ENCODE peak calls at places on chromosomes 2 and 18, in nine cellular contexts. K is tibial artery, G is nephron progenitor cell, R is GM10248, P is K562, J is progenitor cell of endocrine pancreas, A is adrenal gland, I is SK-N-SH, M is osteocyte. B is an unnamed sample.

GRCh38 chr2:23988371-23988770 is 21.5 kb upstream of the MFSD2B start:
- DNase-seq in K (no peak), G (no peak), R (no peak), P (no peak), J (no peak), A (no peak), I (no peak), M (no peak), B (no peak)

GRCh38 chr2:109695290-109695689 is 81.1 kb downstream of the SOWAHC start:
- DNase-seq in K (no peak), G (no peak), R (no peak), P (no peak), J (no peak), A (no peak), I (no peak), M (no peak), B (no peak)

GRCh38 chr2:216371756-216372702 is at the start of gene MARCHF4:
- DNase-seq in K (peak; percentile 77), G (peak; percentile 98), R (peak; percentile 64), P (peak; percentile 73), J (peak; percentile 79), A (peak; percentile 80), I (peak; percentile 87), M (peak; percentile 96), B (peak; percentile 73)

GRCh38 chr2:219495531-219496122 is 3.1 kb upstream of the GMPPA start:
- DNase-seq in K (peak; percentile 87), G (peak; percentile 78), R (peak; percentile 77), P (peak; percentile 76), J (peak; percentile 55), A (peak; percentile 72), I (peak; percentile 88), M (no peak), B (peak; percentile 64)

GRCh38 chr2:109322111-109322510 is 193.1 kb downstream of the SH3RF3 start:
- DNase-seq in K (peak; percentile 99), G (no peak), R (no peak), P (no peak), J (no peak), A (peak; percentile 88), I (no peak), M (no peak), B (peak; percentile 52)

GRCh38 chr2:3491716-3492474 is 27.4 kb downstream of the ADI1 start:
- DNase-seq in K (no peak), G (no peak), R (peak; percentile 19), P (no peak), J (no peak), A (no peak), I (peak; percentile 18), M (peak; percentile 68), B (no peak)

GRCh38 chr2:51084750-51085149 is 52.8 kb upstream of the NRXN1 start:
- DNase-seq in K (no peak), G (no peak), R (no peak), P (no peak), J (no peak), A (no peak), I (no peak), M (no peak), B (no peak)

GRCh38 chr2:195561205-195562032 is 95.6 kb upstream of the SLC39A10 start:
- DNase-seq in K (no peak), G (no peak), R (peak; percentile 39), P (no peak), J (no peak), A (no peak), I (no peak), M (no peak), B (no peak)

GRCh38 chr18:24227976-24228660 is 89.3 kb downstream of the CABYR start:
- DNase-seq in K (no peak), G (no peak), R (no peak), P (no peak), J (no peak), A (no peak), I (peak; percentile 4), M (no peak), B (no peak)

GRCh38 chr2:222842517-222843174 is 18.2 kb upstream of the ACSL3 start:
- DNase-seq in K (no peak), G (no peak), R (no peak), P (no peak), J (no peak), A (no peak), I (no peak), M (no peak), B (no peak)

GRCh38 chr2:53600835-53601234 is 166.8 kb upstream of the CHAC2 start:
- DNase-seq in K (no peak), G (no peak), R (no peak), P (no peak), J (no peak), A (peak; percentile 2), I (no peak), M (no peak), B (no peak)

GRCh38 chr18:58257461-58257860 is 213.4 kb downstream of the NEDD4L start:
- DNase-seq in K (no peak), G (peak; percentile 23), R (no peak), P (peak; percentile 14), J (no peak), A (no peak), I (no peak), M (no peak), B (no peak)

GRCh38 chr2:119218478-119219064 is 5.1 kb upstream of the STEAP3 start:
- DNase-seq in K (no peak), G (no peak), R (no peak), P (peak; percentile 58), J (no peak), A (peak; percentile 71), I (no peak), M (no peak), B (no peak)

GRCh38 chr2:116088246-116088645 is 1645.8 kb downstream of the DPP10 start:
- DNase-seq in K (no peak), G (no peak), R (no peak), P (no peak), J (no peak), A (no peak), I (no peak), M (no peak), B (no peak)

GRCh38 chr2:116095636-116096035 is 1653.2 kb downstream of the DPP10 start:
- DNase-seq in K (no peak), G (no peak), R (no peak), P (no peak), J (no peak), A (no peak), I (peak; percentile 1), M (no peak), B (no peak)

GRCh38 chr2:116098049-116098448 is 1655.6 kb downstream of the DPP10 start:
- DNase-seq in K (no peak), G (no peak), R (no peak), P (no peak), J (no peak), A (no peak), I (peak; percentile 1), M (no peak), B (no peak)

GRCh38 chr2:116094196-116094595 is 1651.8 kb downstream of the DPP10 start:
- DNase-seq in K (no peak), G (no peak), R (no peak), P (no peak), J (no peak), A (no peak), I (peak; percentile 15), M (no peak), B (no peak)
- TF ChIP-seq CTCF in K (no peak), G (no peak), R (no peak), P (no peak), J (peak; percentile 37), A (no peak), I (no peak), M (no peak), B (no peak)

GRCh38 chr18:62189208-62189607 is 2.2 kb downstream of the RELCH start:
- DNase-seq in K (no peak), G (no peak), R (no peak), P (no peak), J (no peak), A (no peak), I (no peak), M (no peak), B (no peak)

GRCh38 chr18:62182220-62182619 is 4.6 kb downstream of the PIGN start:
- DNase-seq in K (no peak), G (no peak), R (no peak), P (no peak), J (no peak), A (no peak), I (no peak), M (no peak), B (no peak)

GRCh38 chr18:62183578-62184195 is 3.2 kb downstream of the PIGN start:
- DNase-seq in K (no peak), G (peak; percentile 30), R (peak; percentile 25), P (no peak), J (no peak), A (peak; percentile 59), I (peak; percentile 30), M (no peak), B (no peak)

GRCh38 chr18:62186656-62187542 is at the start of the genes PIGN and RELCH:
- DNase-seq in K (peak; percentile 98), G (peak; percentile 90), R (peak; percentile 97), P (peak; percentile 91), J (peak; percentile 93), A (peak; percentile 98), I (peak; percentile 95), M (peak; percentile 98), B (peak; percentile 82)

GRCh38 chr18:62187543-62188378 is 706 bp downstream of the RELCH start:
- DNase-seq in K (peak; percentile 65), G (peak; percentile 55), R (peak; percentile 19), P (peak; percentile 10), J (peak; percentile 37), A (peak; percentile 26), I (no peak), M (no peak), B (no peak)
- TF ChIP-seq CTCF in K (no peak), G (no peak), R (peak; percentile 4), P (no peak), J (peak; percentile 34), A (no peak), I (peak; percentile 15), M (peak; percentile 30), B (no peak)

DNA sequence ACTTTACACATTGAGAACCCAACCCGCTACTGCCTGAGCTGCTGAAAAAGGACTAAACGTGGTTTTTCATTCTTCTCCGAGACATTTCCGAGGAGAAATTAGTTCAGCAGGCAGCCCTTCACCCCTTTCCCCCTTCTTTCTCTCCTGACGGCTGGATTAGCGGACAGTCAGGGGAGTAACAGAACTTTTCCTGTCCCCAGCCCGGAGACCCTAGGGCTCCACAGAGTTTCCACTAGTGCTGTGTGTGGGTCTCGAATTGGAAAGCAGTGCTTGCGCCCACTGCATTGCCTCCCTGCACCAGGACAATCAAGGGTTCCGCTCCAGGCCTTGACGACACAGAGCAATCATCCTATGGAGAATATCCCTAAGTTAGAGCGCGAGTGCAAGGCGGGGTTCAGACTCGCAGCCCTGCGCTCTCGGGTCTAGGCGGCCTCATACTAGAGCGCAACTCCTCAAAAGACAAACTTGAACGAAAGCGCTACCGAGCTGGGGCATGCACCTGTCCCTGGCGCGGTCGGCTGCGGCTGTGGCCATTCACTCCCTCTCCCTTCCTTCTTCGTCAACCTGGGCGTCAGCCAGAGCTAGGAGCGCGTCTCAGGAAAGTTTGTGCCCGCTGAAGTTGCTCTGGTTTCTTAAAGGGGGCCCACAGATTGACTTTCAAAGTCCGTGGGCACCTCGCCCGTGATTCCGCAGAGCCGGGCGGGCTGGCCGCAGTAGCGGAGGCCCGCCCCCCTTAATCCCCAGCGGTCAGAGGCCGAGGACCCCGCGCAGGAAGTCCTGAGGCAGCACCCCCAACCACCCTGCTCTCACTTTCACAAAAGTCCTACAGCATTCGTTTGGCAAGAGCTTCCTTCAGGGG is 811 bp downstream of the OSR1 start:
- DNase-seq in K (no peak), G (peak; percentile 39), R (peak; percentile 16), P (no peak), J (no peak), A (no peak), I (peak; percentile 46), M (peak; percentile 81), B (no peak)
- TF ChIP-seq CTCF in K (no peak), G (no peak), R (no peak), P (no peak), J (no peak), A (no peak), I (no peak), M (no peak), B (no peak)

GRCh38 chr2:128755693-128756371 is 437.2 kb upstream of the HS6ST1 start:
- DNase-seq in K (no peak), G (no peak), R (no peak), P (no peak), J (no peak), A (no peak), I (no peak), M (peak; percentile 69), B (no peak)
- TF ChIP-seq CTCF in K (no peak), G (no peak), R (no peak), P (no peak), J (no peak), A (no peak), I (no peak), M (no peak), B (peak; percentile 4)

B was measured in dorsolateral prefrontal cortex.